ENCODE peak calls at places on chromosomes 16 and 17, in seven cellular contexts. I is SJCRH30; L is CD4-positive, alpha-beta T cell; G is H9; K is A549; A is naive thymus-derived CD4-positive, alpha-beta T cell; S is psoas muscle. U is an unnamed sample.

GRCh38 chr17:49959183-49959935 is 9.6 kb upstream of the DLX4 start:
- DNase-seq in I (no peak), L (no peak), G (peak), K (peak), A (no peak), S (no peak), U (no peak)

GRCh38 chr17:77886387-77886728 is 72.1 kb upstream of the TNRC6C start:
- DNase-seq in I (no peak), L (no peak), G (no peak), K (peak), A (no peak), S (peak), U (no peak)

GRCh38 chr16:14196539-14196938 is 125.4 kb downstream of the MRTFB start:
- DNase-seq in I (no peak), L (no peak), G (no peak), K (no peak), A (no peak), S (no peak), U (no peak)

GRCh38 chr17:69763503-69763902 is 311.5 kb upstream of the KCNJ16 start:
- DNase-seq in I (peak), L (no peak), G (no peak), K (no peak), A (no peak), S (no peak), U (no peak)

GRCh38 chr17:48790607-48791127 is 26.4 kb downstream of the TTLL6 start:
- DNase-seq in I (no peak), L (no peak), G (no peak), K (no peak), A (no peak), S (no peak), U (no peak)

GRCh38 chr16:22189473-22190168 is 16.5 kb upstream of the EEF2K start:
- DNase-seq in I (peak), L (no peak), G (peak), K (no peak), A (no peak), S (peak), U (no peak)

GRCh38 chr17:11485802-11486421 is 112.4 kb upstream of the DNAH9 start:
- DNase-seq in I (no peak), L (no peak), G (no peak), K (no peak), A (no peak), S (no peak), U (no peak)

GRCh38 chr17:8069587-8069860 is 18.0 kb downstream of the ALOX12B start:
- DNase-seq in I (no peak), L (no peak), G (no peak), K (no peak), A (no peak), S (no peak), U (no peak)

GRCh38 chr17:28001149-28001548 is 41.3 kb upstream of the NLK start:
- DNase-seq in I (no peak), L (no peak), G (no peak), K (no peak), A (no peak), S (no peak), U (no peak)

GRCh38 chr16:23952128-23953041 is 116.6 kb downstream of the PRKCB start:
- DNase-seq in I (no peak), L (no peak), G (no peak), K (no peak), A (no peak), S (no peak), U (no peak)

GRCh38 chr17:68382582-68383085 is 74.7 kb downstream of the WIPI1 start:
- DNase-seq in I (no peak), L (no peak), G (peak), K (no peak), A (no peak), S (no peak), U (no peak)

GRCh38 chr17:64161380-64161779 is 31.4 kb upstream of the ERN1 start:
- DNase-seq in I (no peak), L (no peak), G (no peak), K (no peak), A (no peak), S (no peak), U (no peak)

GRCh38 chr17:64159051-64159590 is 29.2 kb upstream of the ERN1 start:
- DNase-seq in I (no peak), L (no peak), G (no peak), K (no peak), A (no peak), S (no peak), U (no peak)

GRCh38 chr17:64158411-64158810 is 28.5 kb upstream of the ERN1 start:
- DNase-seq in I (peak), L (no peak), G (no peak), K (no peak), A (no peak), S (no peak), U (no peak)

GRCh38 chr17:64162575-64162974 is 32.6 kb upstream of the ERN1 start:
- DNase-seq in I (no peak), L (no peak), G (no peak), K (no peak), A (no peak), S (no peak), U (no peak)

DNA sequence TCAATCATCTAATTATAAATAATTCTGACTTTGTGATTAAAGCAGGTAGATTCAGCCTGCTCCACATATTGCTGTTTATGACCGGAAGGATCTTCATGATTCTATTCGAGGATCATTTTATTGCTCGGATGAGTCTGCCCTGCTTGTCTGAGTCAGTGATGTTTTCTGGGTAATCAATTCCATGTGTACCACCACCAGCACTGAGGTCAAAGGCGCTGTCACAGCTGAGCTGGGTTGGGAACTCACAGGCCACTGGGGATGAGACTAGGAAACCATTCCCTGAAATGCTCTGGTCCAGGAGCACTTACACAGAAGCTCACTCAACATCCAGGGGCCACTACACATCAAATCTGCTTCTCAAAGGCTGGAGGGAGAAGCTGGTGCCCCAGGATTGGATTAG is 30.4 kb upstream of the ERN1 start:
- DNase-seq in I (no peak), L (no peak), G (no peak), K (no peak), A (no peak), S (no peak), U (no peak)
- H3K27ac ChIP-seq in I (no peak), L (no peak), G (no peak), K (no peak), A (no peak), S (peak), U (no peak)

GRCh38 chr16:57478396-57479024 is 7.8 kb downstream of the DOK4 start:
- DNase-seq in I (no peak), L (no peak), G (no peak), K (no peak), A (no peak), S (no peak), U (no peak)

GRCh38 chr16:57480127-57480753 is 6.1 kb downstream of the DOK4 start:
- DNase-seq in I (peak), L (no peak), G (no peak), K (peak), A (no peak), S (peak), U (no peak)

GRCh38 chr16:57477531-57478202 is 8.6 kb downstream of the DOK4 start:
- DNase-seq in I (no peak), L (no peak), G (no peak), K (no peak), A (no peak), S (peak), U (no peak)

GRCh38 chr16:57479422-57480126 is 6.7 kb downstream of the DOK4 start:
- DNase-seq in I (peak), L (no peak), G (peak), K (peak), A (no peak), S (peak), U (no peak)

DNA sequence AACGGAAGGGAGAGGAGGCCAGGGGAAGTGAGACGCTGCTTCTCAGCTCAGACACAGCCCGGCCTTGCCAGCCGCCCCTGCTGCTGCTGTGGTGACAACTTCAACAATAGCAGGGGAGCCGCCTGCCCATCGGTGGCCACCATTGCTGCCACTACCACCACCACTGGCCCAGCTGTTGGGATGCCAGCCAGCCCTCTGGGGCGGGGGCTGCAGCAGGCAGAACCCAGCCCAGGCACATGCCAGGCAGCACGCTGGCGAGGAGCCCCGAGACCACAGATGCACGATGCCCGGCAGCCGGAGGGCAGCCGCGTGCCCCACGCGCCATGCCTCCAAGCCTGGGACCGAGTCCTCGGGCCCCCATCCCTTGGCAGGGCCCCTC is 7.3 kb downstream of the DOK4 start:
- DNase-seq in I (no peak), L (no peak), G (no peak), K (no peak), A (no peak), S (peak), U (peak)
- H3K27ac ChIP-seq in I (no peak), L (no peak), G (no peak), K (peak), A (no peak), S (no peak), U (no peak)

DNA sequence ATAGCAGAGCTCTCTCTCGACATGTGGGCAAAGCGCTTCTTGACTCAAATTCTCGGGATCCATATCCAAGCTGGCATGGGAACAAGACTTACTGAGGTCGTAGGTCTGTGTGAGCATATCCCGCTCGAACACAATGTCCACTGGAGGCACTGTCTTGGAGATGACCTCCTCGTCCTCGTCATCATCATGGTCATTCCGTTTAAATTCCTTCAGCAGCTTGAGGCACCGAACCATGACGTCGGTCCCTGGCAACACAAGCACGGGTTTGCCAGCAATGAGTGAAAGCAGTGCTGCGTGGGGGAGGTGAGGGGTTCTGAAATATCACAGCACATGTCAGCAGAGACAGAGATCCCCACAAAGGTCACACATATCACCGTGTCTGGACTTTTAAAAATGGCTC is 38.1 kb downstream of the GTF3C1 start:
- DNase-seq in I (no peak), L (no peak), G (no peak), K (no peak), A (no peak), S (peak), U (no peak)
- H3K27ac ChIP-seq in I (no peak), L (no peak), G (no peak), K (no peak), A (no peak), S (peak), U (no peak)

GRCh38 chr17:35129154-35129972 is 7.9 kb downstream of the FNDC8 start:
- DNase-seq in I (no peak), L (no peak), G (no peak), K (no peak), A (no peak), S (no peak), U (no peak)
- H3K27ac ChIP-seq in I (peak), L (no peak), G (no peak), K (no peak), A (no peak), S (no peak), U (no peak)

U was measured in substantia nigra.